ENCODE peak calls at places on chromosomes 7 and 10, in ten cellular contexts. J, H, A, R, D, Y, I, E, P and T are unnamed samples.
A peak's percentile ranks its signal among the peaks of the same experiment; 100 is the strongest.

GRCh38 chr10:70094287-70094686 is 38.3 kb downstream of the AIFM2 start:
- DNase-seq in J (no peak), H (no peak), A (no peak), R (no peak), D (no peak), Y (no peak), I (no peak), E (no peak), P (no peak), T (no peak)

GRCh38 chr10:18229839-18230238 is 89.6 kb downstream of the CACNB2 start:
- DNase-seq in J (no peak), H (no peak), A (no peak), R (no peak), D (no peak), Y (no peak), I (no peak), E (no peak), P (no peak), T (no peak)

GRCh38 chr7:6489612-6490011 is 41.9 kb upstream of the DAGLB start:
- DNase-seq in J (no peak), H (no peak), A (no peak), R (no peak), D (peak; percentile 35), Y (no peak), I (no peak), E (no peak), P (no peak), T (no peak)

GRCh38 chr10:57786331-57786730 is 481.4 kb downstream of the IPMK start:
- DNase-seq in J (no peak), H (no peak), A (no peak), R (no peak), D (no peak), Y (no peak), I (no peak), E (no peak), P (no peak), T (no peak)

GRCh38 chr7:95549818-95550529 is 46.3 kb downstream of the PDK4 start:
- DNase-seq in J (no peak), H (peak; percentile 96), A (peak; percentile 94), R (peak; percentile 92), D (no peak), Y (peak; percentile 99), I (no peak), E (no peak), P (peak; percentile 96), T (peak; percentile 94)

GRCh38 chr10:131854579-131855335 is 46.1 kb upstream of the PPP2R2D start:
- DNase-seq in J (no peak), H (no peak), A (no peak), R (no peak), D (no peak), Y (peak; percentile 41), I (no peak), E (peak; percentile 30), P (peak; percentile 32), T (no peak)

GRCh38 chr7:150945171-150945852 is 32.8 kb downstream of the KCNH2 start:
- DNase-seq in J (no peak), H (no peak), A (peak; percentile 8), R (no peak), D (no peak), Y (peak; percentile 64), I (no peak), E (peak; percentile 46), P (peak; percentile 44), T (peak; percentile 22)

GRCh38 chr7:83347836-83348482 is 185.3 kb upstream of the PCLO start:
- DNase-seq in J (no peak), H (no peak), A (no peak), R (peak; percentile 14), D (no peak), Y (no peak), I (no peak), E (peak; percentile 53), P (no peak), T (no peak)

GRCh38 chr7:139265673-139266072 is 34.6 kb downstream of the UBN2 start:
- DNase-seq in J (no peak), H (no peak), A (no peak), R (no peak), D (peak; percentile 4), Y (no peak), I (no peak), E (no peak), P (no peak), T (no peak)

DNA sequence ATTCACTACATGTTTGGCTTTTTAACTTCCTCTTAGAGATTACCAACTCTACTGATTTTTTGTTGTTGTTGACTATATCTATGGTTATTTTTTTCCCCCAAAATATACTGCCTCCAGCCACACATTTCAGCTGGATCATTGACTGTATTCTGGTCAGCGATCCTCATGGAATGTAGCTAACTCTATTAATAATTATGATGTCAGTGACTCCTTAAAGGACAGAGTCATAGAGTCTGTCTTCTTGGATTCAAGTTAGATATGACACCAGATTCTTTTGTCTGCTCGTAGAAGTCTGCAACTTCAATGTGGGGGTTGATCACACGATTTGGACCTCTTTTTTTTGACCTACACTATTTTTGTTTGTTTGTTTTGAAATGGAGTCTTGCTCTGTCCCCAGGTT is 33.2 kb downstream of the UBN2 start:
- DNase-seq in J (no peak), H (no peak), A (no peak), R (no peak), D (no peak), Y (no peak), I (no peak), E (no peak), P (no peak), T (no peak)
- H3K36me3 ChIP-seq in J (no peaks in the 10 kb centered on the region), H (no peaks in the 10 kb centered on the region), A (no peaks in the 10 kb centered on the region), R (peaks cover 52% of the 10 kb centered on the region), D (peaks cover 69% of the 10 kb centered on the region), Y (peaks cover 31% of the 10 kb centered on the region), I (peaks cover 3% of the 10 kb centered on the region), E (peaks cover 65% of the 10 kb centered on the region), P (peaks cover 88% of the 10 kb centered on the region), T (peaks cover 98% of the 10 kb centered on the region)

DNA sequence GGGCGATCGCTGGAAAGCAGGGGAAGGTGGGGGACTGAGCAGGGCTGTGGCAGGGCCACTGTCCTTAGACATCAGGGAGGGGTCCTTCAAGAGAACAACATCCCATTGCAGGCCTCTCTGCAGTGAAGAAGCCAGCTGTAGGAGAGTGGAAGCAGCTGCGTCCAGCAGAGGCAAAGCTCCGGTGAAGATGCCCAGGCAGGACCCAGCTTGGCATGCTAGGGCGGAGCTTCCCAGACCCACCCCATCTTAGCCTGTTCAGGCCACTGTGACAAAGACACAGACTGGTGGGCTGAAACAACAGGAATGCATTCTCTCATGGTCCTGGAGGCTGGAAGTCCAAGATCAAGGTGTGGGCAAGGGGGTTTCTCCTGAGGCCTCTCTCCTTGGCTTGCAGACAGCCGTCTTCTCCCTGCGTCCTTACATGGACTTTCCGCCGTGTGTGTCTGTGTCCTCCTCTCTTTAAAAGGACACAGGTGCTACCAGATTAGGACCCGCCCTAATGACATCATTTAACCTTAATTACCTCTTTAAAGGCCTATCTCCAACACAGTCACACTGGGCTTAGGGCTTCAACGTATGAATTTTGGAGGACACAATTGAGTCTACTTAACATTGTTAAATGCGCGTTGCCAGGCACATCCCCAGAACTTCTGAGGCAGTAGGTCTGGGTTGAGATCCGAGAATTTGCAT is 178.1 kb upstream of the GRB10 start:
- DNase-seq in J (no peak), H (no peak), A (no peak), R (no peak), D (no peak), Y (no peak), I (no peak), E (no peak), P (no peak), T (no peak)
- TF ChIP-seq EP300 in J (no peak), H (no peak), A (no peak), R (no peak), D (no peak), Y (no peak), I (no peak), E (no peak), P (no peak), T (no peak)

GRCh38 chr7:128000048-128000447 is 31.2 kb downstream of the LRRC4 start:
- DNase-seq in J (no peak), H (no peak), A (no peak), R (no peak), D (peak; percentile 48), Y (no peak), I (no peak), E (no peak), P (no peak), T (no peak)

GRCh38 chr7:128003787-128004186 is 27.4 kb downstream of the LRRC4 start:
- DNase-seq in J (no peak), H (no peak), A (no peak), R (no peak), D (no peak), Y (no peak), I (no peak), E (no peak), P (no peak), T (no peak)

GRCh38 chr7:128003179-128003578 is 28.1 kb downstream of the LRRC4 start:
- DNase-seq in J (no peak), H (no peak), A (no peak), R (no peak), D (no peak), Y (no peak), I (no peak), E (no peak), P (no peak), T (no peak)

GRCh38 chr7:127997226-127997922 is 33.9 kb downstream of the LRRC4 start:
- DNase-seq in J (no peak), H (no peak), A (no peak), R (no peak), D (peak; percentile 23), Y (no peak), I (no peak), E (no peak), P (no peak), T (no peak)

DNA sequence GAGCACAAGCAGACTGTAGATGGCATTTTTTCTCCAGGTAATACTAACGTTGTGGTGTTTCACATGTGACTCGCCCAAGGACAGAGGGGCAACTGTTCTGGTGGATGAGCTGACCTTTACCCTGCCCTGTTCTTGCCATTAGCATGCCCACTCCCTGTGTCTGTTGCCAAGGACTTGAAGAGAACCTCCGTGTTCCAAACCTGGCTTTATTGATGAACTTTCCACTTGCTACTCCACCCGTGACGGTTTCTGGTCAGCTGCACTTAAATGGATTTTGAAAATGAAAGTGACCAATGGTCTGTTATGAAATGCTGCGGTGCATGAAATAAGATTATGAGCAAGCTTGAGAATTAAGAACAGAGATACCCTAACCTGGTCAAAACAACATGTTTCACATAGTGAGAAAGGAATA is 30.4 kb downstream of the LRRC4 start:
- DNase-seq in J (peak; percentile 55), H (no peak), A (no peak), R (no peak), D (peak; percentile 14), Y (no peak), I (no peak), E (no peak), P (no peak), T (no peak)
- H3K27ac ChIP-seq in J (peak overlapping the region; percentile 20), H (no peak overlapping the region), A (peak overlapping the region; percentile 3), R (no peak overlapping the region), D (no peak overlapping the region), Y (no peak overlapping the region), I (no peak overlapping the region), E (no peak overlapping the region), P (no peak overlapping the region), T (no peak overlapping the region)

DNA sequence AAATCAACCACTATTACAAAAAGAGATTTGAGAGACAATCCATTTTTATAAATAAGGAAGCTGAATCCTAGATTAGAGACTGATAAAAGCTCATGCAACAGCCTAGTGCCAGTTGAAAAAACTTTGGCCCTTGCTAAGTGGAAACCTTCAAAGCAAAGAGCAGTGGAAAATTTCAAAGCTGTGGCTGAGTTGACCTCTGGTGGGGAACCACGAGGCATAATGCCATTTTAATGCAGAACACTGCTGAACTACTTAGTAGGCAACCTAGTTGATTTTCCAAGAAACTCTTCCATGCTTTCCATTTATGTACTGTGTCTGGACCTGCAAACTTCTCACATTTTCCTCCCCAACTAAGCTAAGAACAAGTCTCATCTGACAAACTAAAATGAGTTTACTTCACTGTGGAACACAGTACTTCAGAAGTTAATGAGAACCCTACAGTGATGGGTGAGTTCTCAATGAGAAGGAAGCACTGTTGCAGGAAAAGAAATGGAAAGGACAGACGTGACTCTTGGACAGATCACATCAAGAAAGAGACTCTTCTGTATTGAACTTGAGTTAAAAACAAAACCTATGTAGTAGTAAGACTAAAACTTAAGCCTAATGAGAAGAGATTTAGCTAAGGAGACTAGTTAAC is 19.5 kb downstream of the FZD9 start:
- DNase-seq in J (no peak), H (no peak), A (no peak), R (no peak), D (peak; percentile 49), Y (no peak), I (no peak), E (no peak), P (no peak), T (no peak)
- H3K36me3 ChIP-seq in J (peaks cover 20% of the 10 kb centered on the region), H (no peaks in the 10 kb centered on the region), A (no peaks in the 10 kb centered on the region), R (peaks cover 49% of the 10 kb centered on the region), D (peaks cover 62% of the 10 kb centered on the region), Y (peaks cover 41% of the 10 kb centered on the region), I (peaks cover 33% of the 10 kb centered on the region), E (peaks cover 67% of the 10 kb centered on the region), P (peaks cover 76% of the 10 kb centered on the region), T (peaks cover 94% of the 10 kb centered on the region)